ENCODE peak calls at places on chromosomes 1 and 21, in five cellular contexts. E, B, M, C and H are unnamed samples.

GRCh38 chr21:37531402-37532042 is 164.9 kb downstream of the DYRK1A start:
- DNase-seq in C (no peak), B (no peak), E (peak), M (peak), H (no peak)

GRCh38 chr1:97869441-97869840 is 51.4 kb downstream of the DPYD start:
- DNase-seq in B (no peak), E (no peak), C (no peak), M (no peak), H (no peak)

GRCh38 chr1:3365519-3366158 is 88.8 kb upstream of the ARHGEF16 start:
- DNase-seq in E (no peak), C (no peak), M (no peak), B (no peak), H (no peak)

GRCh38 chr1:94527447-94528031 is 14.0 kb downstream of the F3 start:
- DNase-seq in E (no peak), M (no peak), C (no peak), B (peak), H (peak)

GRCh38 chr1:19758227-19758830 is 41.4 kb downstream of the TMCO4 start:
- DNase-seq in B (peak), M (no peak), E (no peak), C (no peak), H (peak)

GRCh38 chr1:198699167-198700015 is 60.6 kb downstream of the PTPRC start:
- DNase-seq in M (no peak), C (peak), B (peak), E (peak), H (peak)

GRCh38 chr1:237756304-237756967 is 134.3 kb downstream of the ZP4 start:
- DNase-seq in C (no peak), E (no peak), M (no peak), B (no peak), H (no peak)

GRCh38 chr1:204520834-204521709 is 4.9 kb downstream of the MDM4 start:
- DNase-seq in E (no peak), B (peak), M (no peak), C (peak), H (peak)

GRCh38 chr1:22889213-22889827 is 83.3 kb downstream of the LACTBL1 start:
- DNase-seq in B (peak), C (no peak), E (no peak), M (no peak), H (peak)

GRCh38 chr1:108791790-108792189 is 45.3 kb downstream of the STXBP3 start:
- DNase-seq in C (no peak), M (no peak), B (no peak), E (no peak), H (no peak)

GRCh38 chr1:67632356-67632755 is 52.6 kb upstream of the GADD45A start:
- DNase-seq in B (no peak), M (no peak), C (no peak), E (no peak), H (no peak)

GRCh38 chr1:112614460-112615065 is 4.4 kb downstream of the ST7L start:
- DNase-seq in C (no peak), M (no peak), B (peak), E (no peak), H (peak)

GRCh38 chr1:99268021-99268420 is 3.7 kb downstream of the PLPPR4 start:
- DNase-seq in E (no peak), C (no peak), M (no peak), B (no peak), H (peak)

GRCh38 chr1:203702130-203702577 is 62.8 kb upstream of the LAX1 start:
- DNase-seq in C (peak), B (peak), E (no peak), M (peak), H (peak)

GRCh38 chr1:40839943-40840335 is 22.2 kb downstream of the CITED4 start:
- DNase-seq in E (no peak), B (no peak), C (no peak), M (no peak), H (no peak)

GRCh38 chr1:204282801-204283200 is 69.0 kb upstream of the GOLT1A start:
- DNase-seq in E (no peak), M (no peak), B (no peak), C (no peak), H (no peak)

GRCh38 chr1:191256917-191257316 is 779.3 kb upstream of the BRINP3 start:
- DNase-seq in M (no peak), C (no peak), B (no peak), E (no peak), H (no peak)

GRCh38 chr1:117413412-117413811 is 46.2 kb downstream of the MAN1A2 start:
- DNase-seq in B (no peak), E (no peak), M (no peak), C (no peak), H (no peak)

GRCh38 chr1:93874025-93874651 is 4.9 kb downstream of the DNTTIP2 start:
- DNase-seq in M (no peak), C (peak), B (peak), E (no peak), H (peak)

GRCh38 chr1:155075535-155075934 is 3.1 kb upstream of the EFNA3 start:
- DNase-seq in B (no peak), C (no peak), M (no peak), E (no peak), H (no peak)

GRCh38 chr1:12650001-12650421 is 6.1 kb downstream of the AADACL4 start:
- DNase-seq in M (no peak), C (no peak), E (no peak), B (no peak), H (peak)

GRCh38 chr1:48858200-48858599 is 81.5 kb upstream of the BEND5 start:
- DNase-seq in C (no peak), M (no peak), E (no peak), B (no peak), H (no peak)

GRCh38 chr1:27655151-27655929 is 16.7 kb downstream of the IFI6 start:
- DNase-seq in E (no peak), M (no peak), B (no peak), C (no peak), H (no peak)

GRCh38 chr1:31977361-31978131 is 36.1 kb upstream of the KHDRBS1 start:
- DNase-seq in M (peak), C (no peak), E (no peak), B (peak), H (peak)

GRCh38 chr1:45913183-45913924 is 109.9 kb downstream of the MAST2 start:
- DNase-seq in M (peak), B (peak), E (peak), C (no peak), H (peak)

GRCh38 chr1:176744142-176744541 is 281.2 kb downstream of the PAPPA2 start:
- DNase-seq in B (no peak), C (no peak), E (no peak), M (no peak), H (no peak)

GRCh38 chr1:2814511-2815075 is 13.1 kb upstream of the TTC34 start:
- DNase-seq in M (peak), C (no peak), E (peak), B (no peak), H (no peak)

DNA sequence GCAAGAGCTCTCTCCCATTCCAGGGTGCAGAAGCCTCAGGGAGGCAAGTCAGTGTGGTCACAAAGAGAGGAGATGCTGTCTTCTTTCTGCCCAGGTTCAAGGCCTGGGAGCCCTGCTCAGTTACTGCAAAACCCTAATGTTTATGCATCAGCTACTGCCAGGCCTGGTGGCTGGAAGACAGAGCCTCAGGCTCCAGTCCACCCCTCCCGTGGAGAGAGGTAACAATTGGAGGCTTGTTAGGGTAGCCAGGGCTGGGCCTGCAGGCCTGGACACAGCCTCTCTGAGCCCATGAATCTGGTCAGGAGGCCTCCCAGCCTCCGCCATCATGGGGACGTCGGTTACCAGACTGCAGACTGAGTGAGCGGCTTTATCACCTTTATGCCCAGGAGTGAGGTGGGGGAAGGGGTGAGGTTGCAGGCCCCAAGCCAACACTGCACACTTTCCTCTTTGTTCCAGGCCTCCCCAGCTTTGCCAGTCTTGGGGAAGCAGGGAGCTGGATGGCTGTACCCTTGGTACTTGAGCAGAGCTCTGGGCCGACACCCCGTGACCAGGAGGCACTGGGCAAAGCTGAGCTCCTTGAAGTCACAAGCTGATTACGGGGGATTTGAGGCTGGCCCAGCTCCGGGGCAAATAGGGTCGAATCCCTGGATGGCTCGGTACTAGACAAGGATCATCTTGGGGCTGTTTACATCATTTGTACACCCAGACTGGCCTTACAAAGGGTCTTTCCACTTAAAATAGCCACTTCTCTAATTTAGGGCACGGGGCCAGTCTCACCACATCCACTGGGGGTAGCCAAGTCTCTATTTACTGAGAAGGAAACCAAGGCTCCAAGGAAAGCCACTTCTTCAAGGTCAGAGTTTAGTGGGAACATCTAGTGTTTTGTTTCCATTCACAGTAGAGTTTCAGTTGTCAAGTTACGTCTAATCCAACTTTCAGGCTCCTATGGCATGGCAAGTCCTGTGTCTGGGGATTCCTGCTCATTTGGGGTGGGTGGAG is 5.2 kb downstream of the SLC2A1 start:
- DNase-seq in M (no peak), E (no peak), C (no peak), B (peak), H (no peak)
- H3K4me3 ChIP-seq in M (no peak), E (no peak), C (peak), B (peak), H (no peak)

DNA sequence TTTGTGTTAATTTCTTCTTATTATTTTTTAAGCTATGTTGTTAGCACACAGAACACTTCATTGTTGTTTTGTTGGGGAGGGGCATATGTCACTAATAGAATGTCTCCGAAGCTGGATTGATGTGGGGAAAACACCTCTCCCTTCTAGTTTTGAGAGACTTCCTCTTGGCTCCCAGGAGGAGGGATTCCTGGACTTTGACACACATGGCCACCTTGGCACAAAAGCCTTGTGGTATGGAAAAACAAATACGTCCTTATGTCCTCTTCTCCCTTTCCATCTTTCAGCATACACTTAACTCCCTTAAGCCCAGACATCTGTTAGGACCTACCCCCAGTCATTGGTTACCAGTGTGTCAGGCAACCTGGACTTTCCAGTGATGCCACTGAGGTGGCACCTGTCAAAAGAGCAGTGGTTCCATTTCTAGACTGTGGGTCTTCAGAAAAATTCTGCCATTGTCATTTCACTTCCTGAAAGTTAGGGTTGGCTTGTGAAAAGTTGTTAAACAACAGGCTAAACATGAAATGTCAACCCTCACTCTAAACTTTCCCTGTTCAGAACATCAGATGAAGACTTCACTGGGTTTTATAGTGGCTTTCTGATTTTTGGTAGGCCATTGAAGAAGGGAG is 12.5 kb upstream of the ABCB10 start:
- DNase-seq in M (no peak), B (no peak), C (no peak), E (no peak), H (no peak)
- H3K4me3 ChIP-seq in M (no peak), B (no peak), C (no peak), E (no peak), H (no peak)

DNA sequence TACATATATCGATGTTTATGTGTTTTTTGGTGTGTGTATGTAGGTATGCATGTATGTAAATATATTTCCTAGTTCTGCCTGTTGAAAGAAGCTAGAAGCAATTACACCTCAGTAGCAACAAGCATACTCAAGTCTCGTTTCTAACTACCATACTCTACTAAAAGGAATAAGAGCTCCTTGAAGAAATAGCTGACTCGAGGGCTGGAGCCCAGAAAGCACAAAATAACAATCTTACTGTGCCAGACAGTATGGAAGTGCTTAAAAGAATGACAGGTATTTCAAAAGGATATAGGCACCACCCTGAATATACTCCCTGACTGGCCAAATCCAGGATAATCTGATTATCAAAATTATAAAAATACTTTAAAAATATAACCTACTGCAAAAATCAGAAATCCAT is 23.2 kb downstream of the FUBP1 start:
- DNase-seq in E (no peak), B (no peak), C (no peak), M (no peak), H (no peak)
- H3K4me3 ChIP-seq in E (no peak), B (no peak), C (no peak), M (no peak), H (no peak)

DNA sequence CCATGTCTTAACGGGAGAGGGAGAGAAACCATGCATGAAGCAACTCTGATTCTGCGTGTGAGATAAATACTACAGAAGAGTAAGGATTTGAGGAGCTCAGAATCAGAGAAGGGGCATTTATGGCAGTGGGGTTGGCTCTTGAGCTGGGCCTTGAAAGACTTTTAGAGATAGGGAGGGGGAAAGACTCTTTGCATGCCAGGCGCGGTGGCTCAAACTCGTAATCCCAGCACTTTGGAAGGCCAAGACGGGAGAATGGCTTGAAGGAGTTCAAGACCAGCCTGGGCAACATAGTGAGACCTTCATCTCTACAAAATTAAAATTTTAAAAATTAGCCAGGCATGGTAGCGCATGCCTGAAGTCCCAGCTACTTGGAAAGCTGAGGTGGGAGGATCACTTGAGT is 672 bp downstream of the ARMH1 start:
- DNase-seq in E (no peak), M (no peak), C (no peak), B (no peak), H (no peak)
- H3K4me3 ChIP-seq in E (peak), M (peak), C (peak), B (peak), H (peak)

GRCh38 chr1:158002630-158003408 is 9.4 kb downstream of the KIRREL1 start:
- DNase-seq in B (no peak), M (no peak), E (no peak), C (no peak), H (no peak)
- H3K4me3 ChIP-seq in B (no peak), M (no peak), E (no peak), C (no peak), H (no peak)

GRCh38 chr1:91700332-91700731 is 185.6 kb downstream of the TGFBR3 start:
- DNase-seq in C (no peak), E (no peak), M (no peak), B (peak), H (peak)
- H3K4me3 ChIP-seq in C (no peak), E (no peak), M (no peak), B (no peak), H (no peak)

GRCh38 chr1:202255343-202255742 is 61.7 kb downstream of the LGR6 start:
- DNase-seq in M (no peak), E (no peak), C (no peak), B (no peak), H (no peak)

GRCh38 chr1:202249846-202250245 is 56.2 kb downstream of the LGR6 start:
- DNase-seq in C (no peak), E (no peak), B (no peak), M (no peak), H (no peak)

GRCh38 chr1:202252271-202252670 is 58.7 kb downstream of the LGR6 start:
- DNase-seq in E (no peak), M (no peak), C (no peak), B (no peak), H (no peak)

GRCh38 chr1:202251424-202252256 is 58.0 kb downstream of the LGR6 start:
- DNase-seq in C (no peak), M (no peak), E (no peak), B (no peak), H (no peak)

DNA sequence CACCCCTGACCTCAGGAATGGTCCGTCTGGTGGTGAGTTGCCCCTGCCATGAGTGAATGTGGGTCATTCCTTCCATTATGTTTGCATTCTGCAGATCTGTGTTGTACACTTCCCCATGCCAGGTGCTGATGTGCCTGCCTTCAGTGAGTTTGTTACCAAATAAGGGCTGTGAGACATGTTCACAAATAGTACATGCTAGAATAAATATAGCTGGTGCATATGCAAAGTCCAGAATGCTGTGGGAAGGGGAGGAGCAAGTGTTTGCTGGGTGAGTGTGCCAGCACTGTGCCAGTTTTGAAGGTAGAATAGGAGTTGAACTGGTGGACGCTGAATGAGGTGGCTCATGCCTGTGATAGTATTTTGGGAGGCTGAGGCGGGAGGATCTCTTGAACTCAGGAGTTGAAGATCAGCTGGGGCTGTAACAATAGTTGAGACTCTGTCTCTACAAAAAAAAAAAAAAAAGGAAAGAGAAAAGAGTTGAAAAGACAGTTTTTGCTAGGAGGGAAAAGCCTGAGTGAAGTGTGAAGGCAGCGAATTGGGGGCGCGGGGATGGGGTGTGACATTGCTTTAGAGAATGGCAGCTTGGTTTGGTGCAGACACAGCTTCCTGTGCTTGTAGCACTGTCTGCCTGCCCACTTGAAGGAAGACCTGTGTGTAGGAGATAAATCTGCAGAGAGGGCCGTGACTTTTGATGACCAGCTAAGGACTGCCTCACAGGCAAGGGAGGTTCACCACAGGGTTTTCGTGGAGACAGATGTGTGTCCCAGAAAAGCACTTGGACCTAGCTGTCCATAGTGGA is 61.1 kb downstream of the LGR6 start:
- DNase-seq in M (no peak), E (no peak), C (no peak), B (peak), H (no peak)
- H3K4me3 ChIP-seq in M (no peak), E (no peak), C (no peak), B (no peak), H (no peak)